ENCODE peak calls at places on chromosomes 4 and X, in six cellular contexts. O is H9, M is IMR-90, W is mesenchymal stem cell, Q is neuronal stem cell, B is trophoblast cell. Z is an unnamed sample.

GRCh38 chrX:110136136-110136535 is 133.2 kb downstream of the TMEM164 start:
- DNase-seq in Q (no peak), B (no peak), M (no peak), W (no peak), O (no peak), Z (no peak)

GRCh38 chr4:14650127-14650526 is 352.2 kb upstream of the CPEB2 start:
- DNase-seq in W (peak; percentile 1), B (no peak), Q (no peak), M (peak; percentile 1), O (no peak), Z (peak; percentile 18)

GRCh38 chr4:115711575-115711974 is 598.2 kb upstream of the NDST4 start:
- DNase-seq in O (no peak), M (no peak), B (peak; percentile 12), W (peak; percentile 20), Q (peak; percentile 14), Z (peak; percentile 22)

GRCh38 chr4:171880136-171880535 is 66.9 kb downstream of the GALNTL6 start:
- DNase-seq in B (peak; percentile 76), W (peak; percentile 90), O (no peak), M (peak; percentile 0), Q (no peak), Z (peak; percentile 46)

GRCh38 chrX:15224747-15225146 is 45.1 kb downstream of the ASB9 start:
- DNase-seq in Q (no peak), B (no peak), M (no peak), W (no peak), O (no peak), Z (no peak)

GRCh38 chr4:43718369-43718768 is 730.2 kb downstream of the KCTD8 start:
- DNase-seq in Q (no peak), B (peak; percentile 1), M (no peak), W (no peak), O (no peak), Z (no peak)

GRCh38 chr4:6470502-6471302 is 1.7 kb downstream of the PPP2R2C start:
- DNase-seq in B (peak; percentile 39), M (peak; percentile 7), W (peak; percentile 13), O (peak; percentile 44), Q (no peak), Z (peak; percentile 30)

GRCh38 chrX:64642482-64642881 is 247.2 kb upstream of the MTMR8 start:
- DNase-seq in M (no peak), W (no peak), B (peak; percentile 1), Q (no peak), O (no peak), Z (peak; percentile 37)

DNA sequence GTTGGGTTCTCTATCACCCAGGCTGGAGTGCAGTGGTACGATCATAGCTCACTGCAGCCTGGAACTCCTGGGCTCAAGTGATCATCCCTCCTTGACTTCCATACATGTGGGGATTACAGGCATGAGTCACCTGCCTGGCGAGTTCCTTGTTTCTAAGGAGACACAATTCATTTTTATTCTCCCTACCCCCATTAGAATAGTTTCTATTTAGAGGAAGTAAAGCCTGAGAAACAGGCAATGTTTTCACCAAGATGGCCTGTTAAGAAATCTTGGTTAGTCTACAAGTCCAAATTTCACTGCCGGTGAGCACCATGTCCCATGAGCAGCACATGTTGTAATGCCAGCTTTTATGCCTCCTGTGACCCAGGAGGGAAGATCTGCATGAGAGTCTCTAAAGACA is 5.7 kb downstream of the CYBB start:
- DNase-seq in B (peak; percentile 20), O (no peak), M (no peak), W (no peak), Q (no peak), Z (no peak)
- H2BK5ac ChIP-seq in B (no peak overlapping the region), O (no peak overlapping the region), M (no peak overlapping the region), W (no peak overlapping the region), Q (no peak overlapping the region), Z (no peak overlapping the region)

GRCh38 chr4:74545488-74545887 is 100.6 kb downstream of the AREG start:
- DNase-seq in O (no peak), M (no peak), W (no peak), B (peak; percentile 58), Q (no peak), Z (no peak)

GRCh38 chr4:74544655-74545361 is 99.9 kb downstream of the AREG start:
- DNase-seq in M (peak; percentile 33), W (no peak), Q (no peak), O (no peak), B (peak; percentile 78), Z (peak; percentile 54)

GRCh38 chr4:74543983-74544382 is 99.0 kb downstream of the AREG start:
- DNase-seq in M (peak; percentile 88), B (peak; percentile 64), O (no peak), W (peak; percentile 57), Q (no peak), Z (no peak)

GRCh38 chr4:74547042-74547441 is 102.1 kb downstream of the AREG start:
- DNase-seq in W (no peak), Q (no peak), M (no peak), O (no peak), B (no peak), Z (no peak)

GRCh38 chr4:74546020-74546419 is 101.1 kb downstream of the AREG start:
- DNase-seq in W (peak; percentile 68), B (peak; percentile 93), M (no peak), Q (no peak), O (no peak), Z (no peak)
- H3K4me2 ChIP-seq in W (no peak overlapping the region), B (no peak overlapping the region), M (no peak overlapping the region), Q (no peak overlapping the region), O (no peak overlapping the region), Z (no peak overlapping the region)

GRCh38 chr4:105474110-105474518 is 252 bp upstream of the PPA2 start:
- DNase-seq in B (peak; percentile 94), W (no peak), O (peak; percentile 88), M (peak; percentile 77), Q (no peak), Z (no peak)
- H2BK5ac ChIP-seq in B (no peak overlapping the region), W (no peak overlapping the region), O (no peak overlapping the region), M (no peak overlapping the region), Q (no peak overlapping the region), Z (no peak overlapping the region)

GRCh38 chr4:3703677-3704521 is 62.3 kb upstream of the ADRA2C start:
- DNase-seq in Q (no peak), O (no peak), M (no peak), B (no peak), W (no peak), Z (peak; percentile 65)

GRCh38 chr4:3706111-3706511 is 60.1 kb upstream of the ADRA2C start:
- DNase-seq in B (no peak), O (no peak), Q (no peak), M (no peak), W (no peak), Z (no peak)

GRCh38 chr4:3704669-3705068 is 61.5 kb upstream of the ADRA2C start:
- DNase-seq in O (no peak), M (no peak), Q (no peak), B (no peak), W (no peak), Z (no peak)

GRCh38 chr4:3706565-3707422 is 59.4 kb upstream of the ADRA2C start:
- DNase-seq in M (no peak), O (no peak), B (no peak), W (no peak), Q (no peak), Z (no peak)

DNA sequence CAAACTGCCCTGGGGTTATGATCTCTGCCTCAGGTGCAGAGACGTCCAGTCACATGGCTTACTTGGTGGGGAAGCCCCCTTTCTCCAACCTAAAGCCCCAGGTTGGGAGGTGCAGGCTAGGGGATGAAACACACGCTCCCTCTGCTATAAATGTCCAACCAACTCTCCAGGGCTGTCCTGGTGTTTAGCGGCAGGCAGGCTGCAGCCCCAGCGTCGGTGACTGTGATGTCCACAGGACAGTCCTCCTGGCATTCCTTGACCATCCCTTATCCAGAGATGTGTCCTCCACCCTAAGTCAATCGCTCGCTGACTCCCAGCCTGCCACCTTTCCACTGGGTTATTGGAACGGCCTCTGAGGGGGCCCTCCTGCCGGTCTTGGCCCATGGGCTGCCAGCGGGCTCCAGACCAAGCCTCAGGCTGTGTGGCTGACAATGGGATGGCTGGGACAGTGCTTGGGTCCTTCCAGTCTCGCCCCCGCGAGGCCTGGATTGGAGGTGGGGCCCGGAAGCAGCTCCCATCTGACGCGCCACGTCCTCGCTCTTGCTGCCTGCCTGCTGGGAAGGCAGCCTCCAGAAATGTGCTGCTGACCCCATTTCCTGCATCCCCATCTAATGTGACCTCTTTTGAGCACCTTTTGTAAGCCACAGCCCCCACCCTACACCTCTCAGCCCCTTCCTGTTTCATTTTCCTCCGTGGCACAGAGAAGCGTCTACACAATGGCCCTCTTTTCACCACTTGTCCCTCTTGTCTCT is 60.8 kb upstream of the ADRA2C start:
- DNase-seq in B (no peak), O (no peak), Q (no peak), W (no peak), M (no peak), Z (no peak)
- H3K4me2 ChIP-seq in B (no peak overlapping the region), O (no peak overlapping the region), Q (no peak overlapping the region), W (no peak overlapping the region), M (no peak overlapping the region), Z (no peak overlapping the region)

DNA sequence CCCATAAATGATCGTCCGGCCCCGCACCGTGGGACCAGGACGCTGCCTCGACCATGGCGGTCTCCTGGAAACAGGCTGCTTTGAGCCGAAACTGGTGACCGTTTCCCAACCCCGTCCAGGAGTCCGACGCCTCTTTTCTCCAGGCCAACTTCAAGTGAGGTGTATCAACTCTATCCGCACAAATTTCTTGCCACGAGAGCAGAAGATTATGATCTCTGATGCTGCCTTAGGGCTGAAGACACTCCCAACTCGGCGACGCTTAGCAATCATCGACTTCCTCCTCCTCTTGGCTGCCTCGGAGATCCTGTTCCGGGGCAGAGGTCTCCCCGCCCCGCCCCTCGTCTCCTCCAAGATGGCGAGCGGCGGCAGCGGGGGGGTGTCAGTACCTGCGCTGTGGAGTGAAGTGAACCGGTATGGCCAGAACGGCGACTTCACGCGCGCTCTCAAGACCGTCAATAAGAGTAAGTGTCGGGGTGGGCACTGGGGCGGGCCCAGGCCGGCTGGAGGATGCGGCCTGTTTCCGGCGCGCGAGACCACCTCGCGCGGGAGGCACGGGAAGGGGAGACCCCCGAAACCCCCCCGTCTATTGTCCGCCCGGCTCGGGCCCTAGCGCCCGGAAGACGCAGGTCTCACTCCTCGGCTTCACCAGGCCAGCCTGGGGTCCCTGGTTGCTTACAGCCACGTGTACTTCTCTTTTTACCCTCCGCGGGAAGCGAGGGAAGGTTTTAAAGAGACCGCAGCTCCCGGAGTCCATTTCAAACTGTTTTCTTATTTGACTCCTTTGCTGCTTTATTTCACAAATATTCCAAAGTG is at the start of gene SRP72:
- DNase-seq in Q (peak; percentile 77), M (peak; percentile 85), B (peak; percentile 98), O (peak; percentile 88), W (peak; percentile 95), Z (peak; percentile 96)
- H2BK5ac ChIP-seq in Q (peak within 1 kb of the TSS; percentile 92), M (peak within 1 kb of the TSS; percentile 95), B (peak within 1 kb of the TSS; percentile 67), O (no peak within 1 kb of the TSS), W (peak within 1 kb of the TSS; percentile 35), Z (no peak within 1 kb of the TSS)

GRCh38 chr4:121094297-121094966 is 22.1 kb upstream of the NDNF start:
- DNase-seq in W (no peak), M (no peak), O (no peak), B (no peak), Q (no peak), Z (no peak)
- H3K4me2 ChIP-seq in W (no peak overlapping the region), M (no peak overlapping the region), O (no peak overlapping the region), B (no peak overlapping the region), Q (no peak overlapping the region), Z (no peak overlapping the region)

GRCh38 chr4:138909605-138910004 is 106.0 kb upstream of the NOCT start:
- DNase-seq in M (no peak), W (no peak), B (no peak), Q (no peak), O (no peak), Z (peak; percentile 37)
- H2BK5ac ChIP-seq in M (no peak overlapping the region), W (no peak overlapping the region), B (no peak overlapping the region), Q (no peak overlapping the region), O (no peak overlapping the region), Z (no peak overlapping the region)

GRCh38 chr4:126630171-126630570 is 1002.6 kb upstream of the INTU start:
- DNase-seq in B (no peak), O (no peak), W (no peak), Q (no peak), M (no peak), Z (no peak)
- H3K4me2 ChIP-seq in B (no peak overlapping the region), O (no peak overlapping the region), W (no peak overlapping the region), Q (no peak overlapping the region), M (peak overlapping the region; percentile 51), Z (no peak overlapping the region)

Z was measured in mesendoderm.